ENCODE peak calls at places on chromosomes 1 and 21, in six cellular contexts. R is A549, B is IMR-90, E is adrenal gland, P is testis, T is endothelial cell of umbilical vein. V is an unnamed sample.

GRCh38 chr1:50970508-50970885 is 452 bp downstream of the CDKN2C start:
- DNase-seq in T (no peak), B (no peak), P (no peak), R (no peak), E (no peak), V (no peak)

GRCh38 chr1:243409284-243409683 is 153.4 kb downstream of the SDCCAG8 start:
- DNase-seq in B (no peak), R (peak), P (no peak), E (no peak), T (peak), V (no peak)

GRCh38 chr21:45985471-45986315 is 4.1 kb downstream of the COL6A1 start:
- DNase-seq in R (no peak), E (no peak), T (no peak), P (no peak), B (no peak), V (peak)

GRCh38 chr1:14970115-14970798 is 183.3 kb upstream of the TMEM51 start:
- DNase-seq in B (peak), R (peak), T (peak), P (peak), E (peak), V (peak)

GRCh38 chr1:113133038-113133437 is 60.0 kb downstream of the LRIG2 start:
- DNase-seq in P (no peak), B (no peak), E (no peak), R (no peak), T (no peak), V (no peak)

GRCh38 chr21:33937146-33937545 is 21.5 kb upstream of the ATP5PO start:
- DNase-seq in R (no peak), B (no peak), P (no peak), E (no peak), T (no peak), V (no peak)

GRCh38 chr1:228903573-228904122 is 168.4 kb downstream of the RHOU start:
- DNase-seq in B (no peak), R (peak), T (peak), P (no peak), E (no peak), V (no peak)

GRCh38 chr1:84253891-84254290 is 47.6 kb upstream of the SAMD13 start:
- DNase-seq in B (peak), T (peak), E (peak), R (peak), P (peak), V (no peak)

GRCh38 chr1:16266411-16267118 is 29.6 kb upstream of the CPLANE2 start:
- DNase-seq in R (no peak), B (peak), P (no peak), T (peak), E (no peak), V (no peak)

GRCh38 chr1:167365360-167365759 is 144.7 kb downstream of the POU2F1 start:
- DNase-seq in E (no peak), B (no peak), R (no peak), P (no peak), T (no peak), V (no peak)

GRCh38 chr1:59475737-59476136 is 178.8 kb downstream of the FGGY start:
- DNase-seq in T (no peak), R (no peak), P (no peak), E (no peak), B (no peak), V (no peak)

GRCh38 chr1:192604979-192605620 is 29.5 kb downstream of the RGS1 start:
- DNase-seq in P (no peak), E (no peak), T (no peak), B (no peak), R (no peak), V (no peak)

GRCh38 chr1:75316230-75316629 is 182.0 kb downstream of the LHX8 start:
- DNase-seq in P (no peak), B (no peak), E (no peak), R (no peak), T (no peak), V (no peak)

GRCh38 chr21:45989355-45990048 is 7.9 kb downstream of the COL6A1 start:
- DNase-seq in E (peak), B (no peak), R (no peak), T (no peak), P (peak), V (peak)

GRCh38 chr1:191528275-191528674 is 630.0 kb upstream of the RGS18 start:
- DNase-seq in B (no peak), E (no peak), R (no peak), P (no peak), T (no peak), V (no peak)

GRCh38 chr1:2906105-2906504 is 104.6 kb upstream of the TTC34 start:
- DNase-seq in B (no peak), P (peak), T (no peak), R (no peak), E (no peak), V (no peak)

GRCh38 chr1:87451229-87451900 is 122.7 kb downstream of the LMO4 start:
- DNase-seq in B (peak), P (no peak), R (no peak), T (no peak), E (no peak), V (no peak)

GRCh38 chr1:160397651-160398050 is 2.7 kb upstream of the VANGL2 start:
- DNase-seq in E (no peak), R (no peak), P (no peak), T (no peak), B (no peak), V (no peak)

GRCh38 chr1:201275266-201275666 is 8.0 kb upstream of the PKP1 start:
- DNase-seq in T (no peak), E (no peak), P (no peak), B (peak), R (peak), V (peak)

DNA sequence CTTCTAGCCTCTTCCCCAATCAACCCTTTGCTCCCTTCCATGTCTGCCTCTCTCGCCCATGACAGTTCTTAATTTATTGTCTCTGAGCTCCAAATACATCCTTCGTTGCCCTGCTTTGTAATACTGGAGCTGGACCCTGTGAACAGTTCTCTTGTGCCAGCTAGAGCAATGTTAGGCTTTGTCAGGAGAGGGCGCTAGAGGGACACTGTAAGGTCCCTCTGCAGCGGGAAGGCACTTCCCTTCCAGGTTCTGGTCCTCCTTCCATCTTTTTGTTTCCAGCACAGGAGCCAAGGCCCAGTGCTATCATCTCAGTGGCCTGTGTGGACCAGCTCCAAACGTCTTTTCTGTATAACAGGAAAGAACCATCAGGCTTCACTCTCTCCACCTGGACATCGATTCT is 95.9 kb downstream of the PTPRU start:
- DNase-seq in B (peak), E (no peak), P (peak), R (no peak), T (peak), V (no peak)
- TF ChIP-seq CTCF in B (peak), E (no peak), P (no peak), R (peak), T (peak), V (no peak)

DNA sequence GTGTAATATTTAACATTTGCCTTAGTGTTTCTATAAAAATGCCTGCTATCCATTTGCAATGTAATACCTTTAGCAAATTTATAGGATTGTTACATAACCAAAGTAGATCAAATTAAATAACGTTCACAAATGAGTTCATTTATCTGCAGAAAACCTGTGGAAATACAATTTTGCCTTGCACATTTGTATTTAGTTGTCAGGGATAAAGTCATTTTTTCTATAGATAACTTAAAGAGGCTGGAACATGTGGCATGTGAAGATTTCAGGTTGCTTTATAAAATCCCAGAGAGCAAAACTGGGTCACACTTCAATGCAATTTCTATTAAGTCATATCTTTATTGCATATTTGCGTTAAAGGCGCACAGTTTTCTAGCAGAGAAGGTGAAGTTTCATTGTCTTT is 342.4 kb downstream of the USP25 start:
- DNase-seq in B (no peak), P (no peak), E (no peak), T (no peak), R (no peak), V (no peak)
- H3K4me3 ChIP-seq in B (no peak), P (no peak), E (no peak), T (no peak), R (no peak), V (no peak)

GRCh38 chr1:89670711-89671110 is 37.8 kb downstream of the LRRC8C start:
- DNase-seq in B (no peak), E (no peak), T (no peak), P (no peak), R (no peak), V (no peak)
- TF ChIP-seq POLR2A in B (no peak), E (no peak), T (no peak), P (no peak), R (no peak), V (no peak)

GRCh38 chr1:159181328-159182024 is 10.1 kb downstream of the CADM3 start:
- DNase-seq in T (no peak), R (no peak), B (no peak), P (no peak), E (no peak), V (no peak)
- TF ChIP-seq CTCF in T (no peak), R (no peak), B (no peak), P (no peak), E (no peak), V (no peak)

GRCh38 chr1:6496890-6497214 is 5.4 kb upstream of the PLEKHG5 start:
- DNase-seq in B (no peak), P (no peak), E (no peak), R (no peak), T (no peak), V (no peak)
- H3K4me3 ChIP-seq in B (peak), P (peak), E (no peak), R (peak), T (peak), V (peak)

GRCh38 chr1:22638476-22639234 is 2.2 kb downstream of the C1QA start:
- DNase-seq in P (no peak), T (no peak), R (no peak), E (no peak), B (no peak), V (no peak)
- TF ChIP-seq POLR2A in P (no peak), T (no peak), R (no peak), E (no peak), B (no peak), V (no peak)

GRCh38 chr21:44461438-44462089 is 6.3 kb downstream of the LRRC3 start:
- DNase-seq in T (no peak), B (no peak), E (no peak), R (no peak), P (peak), V (no peak)
- TF ChIP-seq CTCF in T (no peak), B (no peak), E (no peak), R (no peak), P (peak), V (no peak)

GRCh38 chr1:29258189-29258973 is 22.1 kb downstream of the PTPRU start:
- DNase-seq in E (no peak), P (no peak), B (no peak), T (no peak), R (no peak), V (no peak)

GRCh38 chr1:29256979-29257804 is 20.9 kb downstream of the PTPRU start:
- DNase-seq in R (no peak), E (no peak), P (no peak), B (no peak), T (no peak), V (no peak)

GRCh38 chr1:29258974-29259801 is 22.9 kb downstream of the PTPRU start:
- DNase-seq in E (no peak), P (peak), T (no peak), B (no peak), R (no peak), V (no peak)

GRCh38 chr1:29260531-29260930 is 24.2 kb downstream of the PTPRU start:
- DNase-seq in B (no peak), E (no peak), R (no peak), P (no peak), T (no peak), V (no peak)

DNA sequence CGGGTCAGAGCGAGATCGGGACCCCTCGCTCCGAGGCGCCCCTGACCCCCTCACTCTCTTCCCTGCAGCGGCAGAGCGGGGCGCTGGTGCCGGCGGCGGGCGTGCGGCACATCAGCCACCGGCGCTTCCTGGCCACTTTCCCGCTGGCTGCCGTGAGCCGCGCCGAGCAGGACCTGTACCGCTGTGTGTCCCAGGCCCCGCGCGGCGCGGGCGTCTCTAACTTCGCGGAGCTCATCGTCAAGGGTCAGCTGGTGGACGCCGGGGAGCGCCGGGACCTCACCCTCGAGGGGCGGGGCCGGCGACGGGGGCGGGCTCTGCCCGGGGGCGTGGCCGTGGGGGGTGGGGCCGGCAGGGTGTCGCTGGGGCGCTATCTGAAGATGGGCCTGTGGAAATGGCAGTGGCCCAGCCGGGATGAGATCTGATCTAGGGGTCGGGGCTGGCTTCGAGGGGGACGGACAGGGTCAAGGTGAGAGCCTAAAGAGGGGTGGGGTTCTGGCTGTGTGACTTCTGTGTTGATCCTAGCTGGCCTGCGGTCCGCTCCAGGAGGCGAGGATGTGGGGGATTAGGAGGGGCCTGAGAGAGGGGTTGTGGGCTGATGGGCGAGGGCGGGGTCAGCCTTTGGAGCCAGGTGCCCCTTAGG is 23.6 kb downstream of the PTPRU start:
- DNase-seq in T (no peak), E (peak), P (peak), B (no peak), R (no peak), V (no peak)
- H3K4me3 ChIP-seq in T (no peak), E (no peak), P (peak), B (peak), R (no peak), V (no peak)

DNA sequence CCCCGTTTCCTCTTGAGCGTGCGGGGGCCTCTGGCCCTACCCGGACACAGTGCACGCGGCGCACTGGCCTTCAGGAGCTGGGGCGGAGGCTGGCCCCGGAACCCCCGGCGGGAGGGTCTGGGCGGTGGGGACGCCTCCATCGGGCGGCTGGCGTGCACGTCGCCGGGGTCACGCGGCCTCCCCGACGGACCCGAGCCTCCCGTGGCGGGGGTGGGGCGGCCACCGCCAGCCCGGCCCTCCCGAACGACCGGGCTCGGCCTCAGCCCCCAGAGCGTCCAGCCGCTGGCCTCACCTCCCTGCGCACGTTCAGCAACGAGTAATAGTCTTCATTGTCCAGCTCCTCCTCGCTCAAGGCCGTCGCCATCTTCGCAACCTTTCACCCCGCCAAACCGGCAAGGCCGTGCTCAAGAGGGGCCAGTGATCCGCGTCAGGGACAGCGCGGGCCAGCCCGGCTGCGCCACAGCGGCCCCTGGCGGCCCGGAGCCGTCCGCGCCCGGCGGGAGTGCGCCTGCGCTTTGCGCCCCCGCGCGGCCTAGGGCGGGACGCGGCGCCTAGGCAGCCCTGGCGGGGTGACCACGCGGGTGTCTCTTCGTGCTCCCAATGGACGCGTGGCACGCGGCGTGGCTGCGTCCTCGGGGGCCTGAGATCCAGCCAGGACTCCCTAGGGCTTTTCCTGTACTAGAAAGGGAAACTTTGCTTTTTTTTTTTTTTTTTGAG is at the start of gene DNAJC11:
- DNase-seq in E (peak), B (peak), T (peak), R (peak), P (peak), V (peak)
- TF ChIP-seq POLR2A in E (no peak), B (peak), T (peak), R (peak), P (no peak), V (no peak)

GRCh38 chr1:70487910-70488665 is 77.0 kb downstream of the CTH start:
- DNase-seq in R (no peak), P (peak), E (no peak), B (peak), T (peak), V (no peak)
- TF ChIP-seq CTCF in R (peak), P (peak), E (peak), B (peak), T (peak), V (no peak)